ENCODE peak calls at places on chromosomes 16 and 17, in nine cellular contexts. One of them, this sample, is unnamed.

GRCh38 chr17:50184611-50185398 is 16.6 kb downstream of the COL1A1 start:
- DNase-seq in ELR: peak
- DNase-seq in NCI-H1694 treated with DMSO at 0.1 percent for 48 hours: no peak
- DNase-seq in KG1: no peak
- DNase-seq in posterior vena cava: no peak
- DNase-seq in astrocyte: no peak
- DNase-seq in effector memory CD8-positive, alpha-beta T cell: no peak
- DNase-seq in fibroblast of pulmonary artery: no peak
- DNase-seq in stimulated activated CD4-positive, alpha-beta T cell treated with anti-CD3 and anti-CD28 coated beads, Interleukin-1b, Interleukin-23, amount 100 ng/mL, for 48 hours: no peak
- DNase-seq in this sample: no peak

GRCh38 chr17:77286641-77287431 is 146.1 kb downstream of the SEC14L1 start:
- DNase-seq in ELR: peak
- DNase-seq in NCI-H1694 treated with DMSO at 0.1 percent for 48 hours: no peak
- DNase-seq in KG1: no peak
- DNase-seq in posterior vena cava: no peak
- DNase-seq in astrocyte: peak
- DNase-seq in effector memory CD8-positive, alpha-beta T cell: no peak
- DNase-seq in fibroblast of pulmonary artery: peak
- DNase-seq in stimulated activated CD4-positive, alpha-beta T cell treated with anti-CD3 and anti-CD28 coated beads, Interleukin-1b, Interleukin-23, amount 100 ng/mL, for 48 hours: no peak
- DNase-seq in this sample: no peak

GRCh38 chr17:74042744-74043486 is 160.6 kb upstream of the RPL38 start:
- DNase-seq in ELR: peak
- DNase-seq in NCI-H1694 treated with DMSO at 0.1 percent for 48 hours: no peak
- DNase-seq in KG1: no peak
- DNase-seq in posterior vena cava: no peak
- DNase-seq in astrocyte: peak
- DNase-seq in effector memory CD8-positive, alpha-beta T cell: no peak
- DNase-seq in fibroblast of pulmonary artery: peak
- DNase-seq in stimulated activated CD4-positive, alpha-beta T cell treated with anti-CD3 and anti-CD28 coated beads, Interleukin-1b, Interleukin-23, amount 100 ng/mL, for 48 hours: peak
- DNase-seq in this sample: no peak

GRCh38 chr16:48152226-48152625 is 3.6 kb downstream of the ABCC12 start:
- DNase-seq in ELR: no peak
- DNase-seq in NCI-H1694 treated with DMSO at 0.1 percent for 48 hours: no peak
- DNase-seq in KG1: no peak
- DNase-seq in posterior vena cava: no peak
- DNase-seq in astrocyte: no peak
- DNase-seq in effector memory CD8-positive, alpha-beta T cell: no peak
- DNase-seq in fibroblast of pulmonary artery: no peak
- DNase-seq in stimulated activated CD4-positive, alpha-beta T cell treated with anti-CD3 and anti-CD28 coated beads, Interleukin-1b, Interleukin-23, amount 100 ng/mL, for 48 hours: no peak
- DNase-seq in this sample: no peak

GRCh38 chr17:75242461-75243042 is 18.9 kb downstream of the GGA3 start:
- DNase-seq in ELR: no peak
- DNase-seq in NCI-H1694 treated with DMSO at 0.1 percent for 48 hours: no peak
- DNase-seq in KG1: no peak
- DNase-seq in posterior vena cava: no peak
- DNase-seq in astrocyte: no peak
- DNase-seq in effector memory CD8-positive, alpha-beta T cell: peak
- DNase-seq in fibroblast of pulmonary artery: no peak
- DNase-seq in stimulated activated CD4-positive, alpha-beta T cell treated with anti-CD3 and anti-CD28 coated beads, Interleukin-1b, Interleukin-23, amount 100 ng/mL, for 48 hours: no peak
- DNase-seq in this sample: peak

GRCh38 chr17:43988301-43988700 is 16.1 kb upstream of the NAGS start:
- DNase-seq in ELR: no peak
- DNase-seq in NCI-H1694 treated with DMSO at 0.1 percent for 48 hours: no peak
- DNase-seq in KG1: no peak
- DNase-seq in posterior vena cava: peak
- DNase-seq in astrocyte: no peak
- DNase-seq in effector memory CD8-positive, alpha-beta T cell: no peak
- DNase-seq in fibroblast of pulmonary artery: no peak
- DNase-seq in stimulated activated CD4-positive, alpha-beta T cell treated with anti-CD3 and anti-CD28 coated beads, Interleukin-1b, Interleukin-23, amount 100 ng/mL, for 48 hours: no peak
- DNase-seq in this sample: no peak

GRCh38 chr17:49106366-49107210 is 26.0 kb upstream of the B4GALNT2 start:
- DNase-seq in ELR: peak
- DNase-seq in NCI-H1694 treated with DMSO at 0.1 percent for 48 hours: no peak
- DNase-seq in KG1: no peak
- DNase-seq in posterior vena cava: no peak
- DNase-seq in astrocyte: peak
- DNase-seq in effector memory CD8-positive, alpha-beta T cell: no peak
- DNase-seq in fibroblast of pulmonary artery: peak
- DNase-seq in stimulated activated CD4-positive, alpha-beta T cell treated with anti-CD3 and anti-CD28 coated beads, Interleukin-1b, Interleukin-23, amount 100 ng/mL, for 48 hours: no peak
- DNase-seq in this sample: no peak

GRCh38 chr17:35612924-35613521 is 25.9 kb downstream of the AP2B1 start:
- DNase-seq in ELR: peak
- DNase-seq in NCI-H1694 treated with DMSO at 0.1 percent for 48 hours: peak
- DNase-seq in KG1: peak
- DNase-seq in posterior vena cava: no peak
- DNase-seq in astrocyte: peak
- DNase-seq in effector memory CD8-positive, alpha-beta T cell: peak
- DNase-seq in fibroblast of pulmonary artery: peak
- DNase-seq in stimulated activated CD4-positive, alpha-beta T cell treated with anti-CD3 and anti-CD28 coated beads, Interleukin-1b, Interleukin-23, amount 100 ng/mL, for 48 hours: peak
- DNase-seq in this sample: peak

This sample was measured in activated T-helper 1 cell treated with anti-CD3 and anti-CD28 coated beads, Interleukin-12 subunit alpha, Interleukin-12 subunit beta, Interleukin-2, Interleukin-4 antibody, amounts not matched to agents 30 ng/mL and 10 ng/mL and 1 ng/mL, durations not matched to agents 14 hours and 24 hours and 36 hours.